ENCODE peak calls at places on chromosomes 3 and 15, in six cellular contexts. R is thyroid gland, J is A549, G is right lobe of liver, O is neural crest cell, D is brain microvascular endothelial cell. V is an unnamed sample.

GRCh38 chr3:196140224-196140623 is 58.3 kb upstream of the TFRC start:
- DNase-seq in J (no peak), G (no peak), R (peak; percentile 4), D (no peak), O (no peak), V (no peak)

GRCh38 chr15:78154955-78155354 is 5.8 kb downstream of the IDH3A start:
- DNase-seq in R (no peak), O (no peak), G (no peak), J (no peak), D (no peak), V (no peak)

GRCh38 chr3:126267169-126267975 is 87.0 kb upstream of the ALDH1L1 start:
- DNase-seq in J (peak; percentile 28), O (peak; percentile 61), G (peak; percentile 91), R (peak; percentile 84), D (peak; percentile 89), V (peak; percentile 68)

GRCh38 chr3:169112153-169112892 is 551.2 kb downstream of the MECOM start:
- DNase-seq in R (no peak), O (no peak), G (no peak), D (peak; percentile 84), J (no peak), V (no peak)

GRCh38 chr15:66651913-66652642 is 50.0 kb upstream of the SMAD6 start:
- DNase-seq in O (no peak), D (no peak), J (no peak), G (peak; percentile 86), R (no peak), V (no peak)

GRCh38 chr15:89400121-89400996 is 65.7 kb upstream of the POLG start:
- DNase-seq in R (no peak), G (no peak), J (peak; percentile 58), O (no peak), D (no peak), V (no peak)

GRCh38 chr3:138331143-138331894 is 1.7 kb upstream of the NME9 start:
- DNase-seq in J (no peak), D (peak; percentile 9), G (no peak), R (no peak), O (no peak), V (no peak)

GRCh38 chr3:159850481-159850880 is 138.2 kb upstream of the IL12A start:
- DNase-seq in J (no peak), G (no peak), R (no peak), O (no peak), D (no peak), V (no peak)

GRCh38 chr15:42474857-42475256 is 16.1 kb downstream of the ZNF106 start:
- DNase-seq in O (no peak), D (no peak), R (no peak), G (no peak), J (no peak), V (no peak)

GRCh38 chr15:25545017-25545416 is 106.2 kb upstream of the UBE3A start:
- DNase-seq in R (no peak), O (no peak), G (no peak), D (no peak), J (no peak), V (no peak)

GRCh38 chr3:49582177-49582576 is 27.9 kb downstream of the BSN start:
- DNase-seq in G (no peak), J (no peak), R (no peak), D (no peak), O (no peak), V (no peak)
- TF ChIP-seq CTCF in G (no peak), J (no peak), R (no peak), D (no peak), O (no peak), V (no peak)

DNA sequence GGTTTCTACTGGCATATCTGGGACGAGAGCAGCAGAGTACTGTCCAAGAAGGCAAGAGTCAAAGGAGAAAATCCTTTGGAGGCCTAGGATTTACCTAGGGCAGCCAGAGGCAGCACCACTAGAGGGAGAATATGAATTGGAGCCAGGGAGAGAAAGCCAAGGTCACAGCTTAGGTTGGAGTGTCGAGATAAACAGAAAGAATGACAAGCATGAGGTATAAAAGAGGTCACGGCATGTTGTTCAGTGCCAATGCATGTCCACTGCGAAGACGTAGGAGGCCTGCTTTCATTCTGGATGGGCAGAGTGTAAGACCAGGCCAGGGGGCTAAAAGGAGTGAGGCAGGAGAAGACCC is 47.2 kb downstream of the THBS1 start:
- DNase-seq in G (no peak), R (no peak), J (no peak), D (no peak), O (no peak), V (no peak)
- TF ChIP-seq CTCF in G (peak; percentile 38), R (no peak), J (no peak), D (peak; percentile 47), O (peak; percentile 26), V (peak; percentile 15)

GRCh38 chr3:72993391-72993790 is 3.2 kb upstream of the PPP4R2 start:
- DNase-seq in G (no peak), D (no peak), J (no peak), R (no peak), O (no peak), V (no peak)
- TF ChIP-seq CTCF in G (no peak), D (peak; percentile 34), J (no peak), R (no peak), O (peak; percentile 25), V (no peak)

DNA sequence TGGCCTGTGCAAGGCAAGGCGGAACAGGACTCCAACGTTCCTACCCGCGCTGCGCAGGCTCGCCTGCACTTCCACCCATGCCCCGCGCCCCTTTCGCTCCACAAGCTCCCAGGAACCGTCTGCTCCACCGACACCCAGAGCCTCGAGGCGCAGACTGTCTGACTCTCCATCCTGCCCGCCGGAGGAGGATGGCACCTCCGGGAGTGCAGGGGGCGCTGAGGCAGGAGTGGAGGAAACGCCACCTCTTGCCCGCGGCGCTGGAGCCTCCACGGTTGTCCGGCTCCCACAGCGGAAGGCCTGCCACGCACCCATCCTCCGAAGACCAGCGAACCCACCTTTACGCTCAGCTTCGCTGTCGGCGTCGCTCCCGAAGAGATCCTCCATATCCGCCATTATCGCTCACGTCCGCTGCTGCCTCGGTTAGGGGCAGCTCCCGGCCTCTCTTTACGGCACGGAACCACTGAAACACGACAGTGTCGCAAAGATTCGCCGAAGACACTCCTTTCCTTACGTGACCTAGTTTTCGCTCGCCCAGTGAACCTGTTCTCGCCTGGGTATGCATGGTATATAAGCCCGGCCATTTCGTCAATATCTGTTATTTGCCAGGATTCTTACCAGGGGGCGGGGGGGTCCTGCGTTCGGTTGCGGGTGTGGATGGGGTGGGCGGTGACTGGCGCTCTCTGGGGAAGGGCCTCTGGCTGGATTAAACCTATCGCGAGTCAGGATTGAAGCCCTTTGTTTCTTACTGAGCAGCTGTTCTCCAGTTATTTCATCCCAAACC is at the start of gene LEO1:
- DNase-seq in D (peak; percentile 96), G (peak; percentile 94), O (peak; percentile 86), R (peak; percentile 91), J (peak; percentile 99), V (peak; percentile 85)
- TF ChIP-seq CTCF in D (peak; percentile 67), G (peak; percentile 34), O (peak; percentile 58), R (peak; percentile 36), J (peak; percentile 51), V (no peak)

DNA sequence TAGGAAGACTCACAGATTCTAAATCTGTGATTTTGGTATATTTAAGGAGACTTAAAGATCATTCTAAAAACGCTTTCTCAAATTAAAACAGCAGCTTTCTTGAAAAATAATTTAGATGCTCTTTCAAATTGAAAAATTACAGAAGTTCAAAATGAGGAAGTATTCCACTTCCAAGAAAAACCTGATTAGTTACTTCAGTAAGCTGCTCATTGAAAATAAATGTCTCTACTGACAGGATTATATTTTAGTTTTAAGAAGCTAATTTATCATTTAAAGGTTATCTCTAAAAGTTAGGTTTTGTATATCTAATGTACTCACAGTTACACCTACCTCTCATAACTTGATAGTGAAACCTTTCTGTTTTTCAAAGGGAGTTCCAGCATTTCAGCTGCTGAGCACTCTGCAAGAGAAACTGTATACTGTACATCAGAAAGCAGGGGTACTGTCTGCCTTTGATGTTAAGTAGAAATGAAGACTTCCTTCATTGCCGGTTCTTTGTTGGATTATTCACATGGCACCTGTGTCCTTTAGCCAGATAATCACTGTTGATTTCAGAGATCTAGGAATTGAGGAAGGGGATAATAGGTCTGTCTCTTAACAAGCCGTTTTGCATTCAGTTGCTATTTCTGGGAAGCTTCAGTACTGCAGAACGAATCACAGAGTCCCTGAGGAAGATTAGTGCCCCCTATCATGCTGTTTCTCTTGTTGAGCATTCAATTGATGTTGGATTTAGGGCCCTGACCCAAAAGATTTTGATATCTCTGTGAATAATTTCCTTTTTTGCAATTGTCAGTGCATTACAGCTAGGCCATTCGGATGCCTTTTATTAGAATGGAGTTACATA is 161.7 kb downstream of the TCF12 start:
- DNase-seq in R (no peak), G (no peak), O (no peak), J (no peak), D (no peak), V (no peak)
- TF ChIP-seq CTCF in R (no peak), G (no peak), O (no peak), J (no peak), D (peak; percentile 18), V (no peak)

DNA sequence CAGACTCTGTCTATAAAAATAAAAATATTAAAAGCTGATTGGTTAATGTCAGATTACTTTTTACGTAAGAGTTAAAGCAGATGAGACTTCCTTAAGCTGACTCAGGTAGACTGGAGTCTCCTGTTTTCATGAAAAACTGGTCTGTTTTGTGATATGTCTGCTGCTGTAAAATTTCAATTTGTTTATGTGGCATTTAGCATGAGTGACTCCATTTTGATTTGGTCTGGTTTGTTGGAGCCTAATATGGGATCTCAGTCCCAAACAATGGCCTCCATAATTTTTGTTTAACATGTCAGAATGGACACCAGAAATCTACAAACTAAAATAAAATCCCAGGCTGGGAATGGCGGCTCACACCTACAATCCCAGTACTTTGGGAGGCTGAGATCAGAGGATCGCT is 57.8 kb upstream of the LEKR1 start:
- DNase-seq in D (no peak), G (no peak), J (no peak), R (no peak), O (no peak), V (no peak)
- TF ChIP-seq CTCF in D (no peak), G (no peak), J (no peak), R (no peak), O (no peak), V (no peak)